ENCODE peak calls at places on chromosomes 3 and 15, in four cellular contexts. One of them, this sample, is unnamed.

GRCh38 chr15:72319360-72319984 is 485 bp downstream of the CELF6 start:
- DNase-seq in right lobe of liver: peak; percentile 66
- DNase-seq in transverse colon: peak; percentile 58
- DNase-seq in D721Med: no peak
- DNase-seq in this sample: peak; percentile 80

GRCh38 chr15:72474466-72474911 is 359 bp downstream of the ARIH1 start:
- DNase-seq in transverse colon: no peak
- DNase-seq in D721Med: no peak
- DNase-seq in right lobe of liver: peak; percentile 52
- DNase-seq in this sample: no peak

GRCh38 chr3:10419637-10420232 is 85.7 kb downstream of the ATP2B2 start:
- DNase-seq in right lobe of liver: no peak
- DNase-seq in transverse colon: no peak
- DNase-seq in D721Med: no peak
- DNase-seq in this sample: no peak

GRCh38 chr3:195788711-195789581 is 22.8 kb downstream of the MUC4 start:
- DNase-seq in right lobe of liver: no peak
- DNase-seq in D721Med: no peak
- DNase-seq in transverse colon: no peak
- DNase-seq in this sample: no peak

GRCh38 chr3:16427309-16427965 is 86.1 kb downstream of the RFTN1 start:
- DNase-seq in right lobe of liver: no peak
- DNase-seq in D721Med: no peak
- DNase-seq in transverse colon: peak; percentile 14
- DNase-seq in this sample: no peak

GRCh38 chr3:142886938-142887337 is 1.9 kb downstream of the PCOLCE2 start:
- DNase-seq in transverse colon: no peak
- DNase-seq in right lobe of liver: no peak
- DNase-seq in D721Med: no peak
- DNase-seq in this sample: no peak

GRCh38 chr3:112647122-112647521 is 6.2 kb upstream of the CCDC80 start:
- DNase-seq in transverse colon: no peak
- DNase-seq in right lobe of liver: no peak
- DNase-seq in D721Med: no peak
- DNase-seq in this sample: peak; percentile 32

GRCh38 chr3:177589921-177590336 is 392.6 kb upstream of the TBL1XR1 start:
- DNase-seq in D721Med: no peak
- DNase-seq in transverse colon: no peak
- DNase-seq in right lobe of liver: no peak
- DNase-seq in this sample: peak; percentile 50

GRCh38 chr15:70376929-70377691 is 279.4 kb upstream of the TLE3 start:
- DNase-seq in right lobe of liver: peak; percentile 56
- DNase-seq in transverse colon: peak; percentile 3
- DNase-seq in D721Med: no peak
- DNase-seq in this sample: peak; percentile 27

GRCh38 chr3:192817053-192817452 is 89.7 kb upstream of the FGF12 start:
- DNase-seq in transverse colon: no peak
- DNase-seq in right lobe of liver: no peak
- DNase-seq in D721Med: no peak
- DNase-seq in this sample: no peak

GRCh38 chr3:127407026-127407939 is 119.4 kb upstream of the PRR20G start:
- DNase-seq in right lobe of liver: no peak
- DNase-seq in transverse colon: no peak
- DNase-seq in D721Med: no peak
- DNase-seq in this sample: no peak

GRCh38 chr15:81418891-81419290 is 44.9 kb upstream of the TMC3 start:
- DNase-seq in D721Med: no peak
- DNase-seq in right lobe of liver: no peak
- DNase-seq in transverse colon: no peak
- DNase-seq in this sample: no peak

GRCh38 chr3:113606539-113607218 is 74.3 kb downstream of the SIDT1 start:
- DNase-seq in D721Med: no peak
- DNase-seq in right lobe of liver: no peak
- DNase-seq in transverse colon: peak; percentile 26
- DNase-seq in this sample: no peak

GRCh38 chr15:58438956-58439355 is 7.2 kb downstream of the LIPC start:
- DNase-seq in transverse colon: peak; percentile 47
- DNase-seq in right lobe of liver: no peak
- DNase-seq in D721Med: peak; percentile 50
- DNase-seq in this sample: peak; percentile 45

GRCh38 chr3:119817964-119818363 is 36.1 kb downstream of the NR1I2 start:
- DNase-seq in D721Med: no peak
- DNase-seq in right lobe of liver: no peak
- DNase-seq in transverse colon: no peak
- DNase-seq in this sample: no peak

GRCh38 chr3:31785734-31786133 is 195.3 kb downstream of the OSBPL10 start:
- DNase-seq in transverse colon: no peak
- DNase-seq in right lobe of liver: no peak
- DNase-seq in D721Med: no peak
- DNase-seq in this sample: no peak

GRCh38 chr3:31793821-31794220 is 187.2 kb downstream of the OSBPL10 start:
- DNase-seq in D721Med: no peak
- DNase-seq in transverse colon: no peak
- DNase-seq in right lobe of liver: no peak
- DNase-seq in this sample: no peak

GRCh38 chr3:31790516-31791148 is 190.4 kb downstream of the OSBPL10 start:
- DNase-seq in right lobe of liver: no peak
- DNase-seq in transverse colon: no peak
- DNase-seq in D721Med: no peak
- DNase-seq in this sample: no peak

GRCh38 chr3:31793040-31793439 is 188.0 kb downstream of the OSBPL10 start:
- DNase-seq in transverse colon: no peak
- DNase-seq in right lobe of liver: no peak
- DNase-seq in D721Med: no peak
- DNase-seq in this sample: no peak

DNA sequence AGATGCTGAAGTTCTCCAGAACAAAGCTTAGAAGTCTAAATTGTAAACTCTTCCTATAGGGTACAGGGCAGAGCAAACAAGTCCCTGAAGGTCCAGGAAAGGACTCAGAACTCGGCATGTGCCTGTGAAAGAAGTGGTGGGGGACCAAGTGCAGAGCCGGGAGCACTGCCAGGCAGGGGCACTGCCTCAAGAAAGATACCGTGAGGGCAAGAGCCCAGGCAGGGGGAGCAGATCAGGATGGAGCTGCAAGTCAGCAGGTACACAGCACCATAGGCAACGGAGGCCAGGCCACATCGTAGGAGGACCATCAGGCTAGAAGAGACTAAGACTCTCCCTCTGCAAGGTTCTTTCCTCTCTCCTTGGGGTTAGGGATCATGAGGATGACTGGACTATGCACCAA is 191.6 kb downstream of the OSBPL10 start:
- DNase-seq in transverse colon: no peak
- DNase-seq in D721Med: no peak
- DNase-seq in right lobe of liver: no peak
- DNase-seq in this sample: no peak
- TF ChIP-seq CTCF in transverse colon: no peak
- TF ChIP-seq CTCF in D721Med: no peak
- TF ChIP-seq CTCF in right lobe of liver: no peak
- TF ChIP-seq CTCF in this sample: no peak

GRCh38 chr15:20368974-20369373 is 172.6 kb downstream of the GOLGA6L6 start:
- DNase-seq in transverse colon: no peak
- DNase-seq in right lobe of liver: no peak
- DNase-seq in D721Med: no peak
- DNase-seq in this sample: no peak
- TF ChIP-seq CTCF in transverse colon: no peak
- TF ChIP-seq CTCF in right lobe of liver: no peak
- TF ChIP-seq CTCF in D721Med: no peak
- TF ChIP-seq CTCF in this sample: no peak

GRCh38 chr3:160486459-160486869 is 36.9 kb upstream of the TRIM59 start:
- DNase-seq in D721Med: no peak
- DNase-seq in right lobe of liver: no peak
- DNase-seq in transverse colon: no peak
- DNase-seq in this sample: peak; percentile 19
- TF ChIP-seq CTCF in D721Med: peak; percentile 61
- TF ChIP-seq CTCF in right lobe of liver: peak; percentile 64
- TF ChIP-seq CTCF in transverse colon: peak; percentile 71
- TF ChIP-seq CTCF in this sample: peak; percentile 73

DNA sequence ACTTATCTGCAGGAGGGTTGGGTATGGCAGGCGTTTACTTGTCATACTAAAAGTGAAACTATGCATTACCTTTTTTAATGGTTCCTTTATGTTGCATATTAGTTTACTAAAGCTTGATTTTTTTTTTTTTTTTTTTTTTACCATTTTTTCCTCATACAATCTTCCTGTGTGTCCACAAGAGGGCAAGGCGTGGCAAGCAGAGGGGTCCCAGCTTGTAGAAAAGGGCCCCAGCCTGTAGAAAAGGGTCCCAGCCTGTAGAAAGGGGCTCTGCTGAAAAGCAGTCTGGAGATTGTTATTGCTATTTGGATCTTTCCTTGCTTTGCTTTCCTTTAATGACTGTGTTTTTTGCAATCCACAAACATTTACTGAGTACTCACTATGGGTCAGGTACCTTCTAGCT is 21.9 kb downstream of the MKRN2 start:
- DNase-seq in D721Med: no peak
- DNase-seq in transverse colon: no peak
- DNase-seq in right lobe of liver: no peak
- DNase-seq in this sample: no peak
- TF ChIP-seq CTCF in D721Med: no peak
- TF ChIP-seq CTCF in transverse colon: no peak
- TF ChIP-seq CTCF in right lobe of liver: no peak
- TF ChIP-seq CTCF in this sample: no peak

This sample was measured in Calu3.